ENCODE peak calls at places on chromosomes 7 and 10, in four cellular contexts. T is small intestine, D is breast epithelium, A is transverse colon. Y is an unnamed sample.
A peak's percentile ranks its signal among the peaks of the same experiment; 100 is the strongest.

GRCh38 chr7:38942431-38943051 is 33.5 kb upstream of the VPS41 start:
- DNase-seq in T (no peak), D (no peak), A (no peak), Y (no peak)

GRCh38 chr7:8208661-8209060 is 53.3 kb downstream of the ICA1 start:
- DNase-seq in T (no peak), D (no peak), A (no peak), Y (no peak)

GRCh38 chr7:105975770-105976428 is 12.8 kb downstream of the CDHR3 start:
- DNase-seq in T (peak; percentile 28), D (no peak), A (no peak), Y (no peak)

GRCh38 chr7:36545291-36545690 is 155.6 kb downstream of the ANLN start:
- DNase-seq in T (no peak), D (no peak), A (no peak), Y (peak; percentile 49)

GRCh38 chr10:13882112-13882711 is 295.4 kb downstream of the PRPF18 start:
- DNase-seq in T (no peak), D (peak; percentile 62), A (no peak), Y (no peak)

GRCh38 chr10:95697429-95697828 is 3.7 kb upstream of the TCTN3 start:
- DNase-seq in T (no peak), D (no peak), A (no peak), Y (no peak)

GRCh38 chr7:31083205-31083801 is 31.2 kb downstream of the ADCYAP1R1 start:
- DNase-seq in T (no peak), D (no peak), A (no peak), Y (no peak)

GRCh38 chr7:51187941-51188340 is 128.7 kb downstream of the COBL start:
- DNase-seq in T (no peak), D (no peak), A (no peak), Y (peak; percentile 61)

GRCh38 chr7:95517870-95518269 is 32.1 kb downstream of the ASB4 start:
- DNase-seq in T (no peak), D (no peak), A (no peak), Y (no peak)

GRCh38 chr7:99381664-99382075 is 7.1 kb downstream of the ARPC1B start:
- DNase-seq in T (no peak), D (no peak), A (no peak), Y (no peak)

GRCh38 chr10:131731780-131732630 is 168.8 kb upstream of the PPP2R2D start:
- DNase-seq in T (no peak), D (no peak), A (no peak), Y (no peak)

GRCh38 chr7:62361-63116 is 129.8 kb upstream of the FAM20C start:
- DNase-seq in T (no peak), D (no peak), A (peak; percentile 3), Y (no peak)

GRCh38 chr10:11011436-11011835 is 6.2 kb upstream of the CELF2 start:
- DNase-seq in T (no peak), D (no peak), A (no peak), Y (no peak)
- H3K4me3 ChIP-seq in T (no peak overlapping the region), D (no peak overlapping the region), A (no peak overlapping the region), Y (no peak overlapping the region)

DNA sequence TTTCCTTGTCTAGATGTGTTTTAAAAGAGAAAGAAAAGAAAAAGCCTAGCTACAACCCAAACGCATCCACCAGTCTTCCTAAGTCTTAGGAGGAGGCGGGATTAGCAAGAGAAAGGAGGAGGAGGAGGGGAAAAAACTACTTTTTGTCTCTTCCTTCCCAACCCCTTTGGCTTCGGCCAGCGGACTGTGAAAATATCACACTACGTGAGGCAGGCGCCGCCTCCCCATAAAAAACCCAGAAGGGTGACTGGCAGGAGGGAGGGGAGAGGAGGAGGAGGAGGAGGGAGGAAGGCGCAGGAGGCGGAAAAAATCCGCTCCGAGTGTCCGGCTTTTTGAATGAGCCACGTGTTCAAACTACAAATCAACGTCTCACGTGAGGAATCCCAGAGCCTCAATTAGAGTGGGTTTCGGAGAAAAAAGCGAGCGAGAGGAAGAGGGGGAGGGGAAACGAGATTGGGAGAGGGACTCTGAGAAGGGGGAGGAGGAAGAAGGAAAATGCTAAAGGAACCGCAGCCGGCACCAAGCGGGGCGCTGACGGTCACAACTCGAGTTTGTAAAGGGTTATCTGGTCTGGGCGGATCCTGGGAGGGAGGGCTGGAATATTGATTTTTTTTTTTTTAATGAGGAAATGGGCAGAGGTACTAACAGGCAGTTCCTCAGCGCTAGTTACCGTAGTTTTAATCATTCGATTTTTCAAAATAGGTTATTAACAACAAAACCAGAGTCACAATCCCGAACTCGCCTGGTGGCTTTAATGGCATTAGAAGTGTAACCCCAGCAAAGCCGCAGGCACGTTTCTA is at the start of gene IGF2BP3:
- DNase-seq in T (peak; percentile 35), D (no peak), A (peak; percentile 24), Y (no peak)
- H3K27me3 ChIP-seq in T (peaks cover 14% of the 10 kb centered on the region), D (peaks cover 28% of the 10 kb centered on the region), A (peaks cover 100% of the 10 kb centered on the region), Y (peaks cover 100% of the 10 kb centered on the region)

DNA sequence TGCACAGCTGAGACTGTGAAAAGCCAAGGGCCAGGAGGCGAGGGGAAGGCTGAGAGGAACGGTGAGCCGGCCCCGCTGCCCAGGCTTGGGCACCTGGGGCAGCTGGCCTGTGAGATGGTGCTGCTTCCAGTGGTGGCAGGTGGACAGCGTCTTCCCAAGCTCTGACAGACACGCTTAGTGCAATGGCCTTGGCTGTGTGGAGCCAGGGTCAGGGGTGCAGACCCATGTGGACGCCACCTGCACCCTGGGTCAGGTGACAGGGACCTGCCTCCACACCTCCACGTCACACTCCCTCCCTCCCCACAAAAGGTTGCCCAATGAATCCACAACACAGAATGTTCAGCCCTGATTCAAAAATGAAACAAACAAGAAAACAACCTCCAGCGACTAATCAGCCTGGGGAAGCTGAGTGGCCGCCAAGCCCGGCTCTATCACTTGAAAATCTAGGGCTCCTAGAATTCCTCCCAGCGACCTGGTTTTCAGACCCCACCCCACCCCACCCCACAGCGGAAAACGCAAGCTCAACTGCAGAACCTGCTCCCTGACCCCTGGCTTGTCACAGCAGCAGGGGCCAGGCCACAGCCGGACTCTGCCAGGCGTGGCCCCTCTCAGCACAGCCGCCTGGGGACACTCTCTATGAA is 54.3 kb downstream of the PRKAG2 start:
- DNase-seq in T (peak; percentile 88), D (peak; percentile 24), A (no peak), Y (no peak)
- H3K27ac ChIP-seq in T (peak overlapping the region; percentile 92), D (peak overlapping the region; percentile 36), A (no peak overlapping the region), Y (no peak overlapping the region)

DNA sequence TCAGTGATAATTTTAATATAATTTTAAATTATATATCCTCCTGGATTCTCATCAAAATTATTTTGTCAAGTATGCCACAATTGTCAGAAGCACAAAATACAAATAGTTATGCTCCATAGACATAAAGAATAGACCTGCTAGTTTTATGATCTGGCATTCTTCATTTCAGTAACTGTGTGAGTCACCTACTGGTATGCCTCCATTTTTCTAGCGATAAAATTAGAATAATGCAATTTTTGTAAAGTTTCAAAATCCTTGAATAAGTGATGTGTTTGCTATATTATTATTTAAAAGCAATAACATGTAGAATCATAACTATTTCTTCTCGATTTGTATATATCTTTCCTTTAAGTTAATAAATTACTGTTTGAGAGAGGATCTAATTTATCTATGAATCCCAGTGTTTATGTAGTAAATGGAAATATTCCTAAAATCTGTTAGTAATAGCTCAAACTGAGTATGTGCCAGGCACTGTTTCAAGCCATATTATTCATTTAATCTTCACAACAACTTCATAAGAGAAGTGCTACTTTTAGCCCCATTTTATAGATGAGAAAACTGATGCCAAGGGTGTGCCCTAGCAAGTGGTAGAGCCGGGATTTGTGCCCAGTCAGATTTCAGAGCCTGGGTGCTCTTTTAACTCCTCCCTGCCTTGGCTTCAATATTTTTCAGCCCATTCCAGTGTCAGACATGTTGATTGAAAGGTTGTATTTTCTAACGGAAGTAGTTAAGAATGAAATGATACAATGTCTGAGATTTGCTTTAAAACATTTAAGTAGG is 38.4 kb downstream of the NET1 start:
- DNase-seq in T (no peak), D (no peak), A (no peak), Y (no peak)
- H3K4me3 ChIP-seq in T (no peak overlapping the region), D (peak overlapping the region; percentile 3), A (no peak overlapping the region), Y (no peak overlapping the region)

DNA sequence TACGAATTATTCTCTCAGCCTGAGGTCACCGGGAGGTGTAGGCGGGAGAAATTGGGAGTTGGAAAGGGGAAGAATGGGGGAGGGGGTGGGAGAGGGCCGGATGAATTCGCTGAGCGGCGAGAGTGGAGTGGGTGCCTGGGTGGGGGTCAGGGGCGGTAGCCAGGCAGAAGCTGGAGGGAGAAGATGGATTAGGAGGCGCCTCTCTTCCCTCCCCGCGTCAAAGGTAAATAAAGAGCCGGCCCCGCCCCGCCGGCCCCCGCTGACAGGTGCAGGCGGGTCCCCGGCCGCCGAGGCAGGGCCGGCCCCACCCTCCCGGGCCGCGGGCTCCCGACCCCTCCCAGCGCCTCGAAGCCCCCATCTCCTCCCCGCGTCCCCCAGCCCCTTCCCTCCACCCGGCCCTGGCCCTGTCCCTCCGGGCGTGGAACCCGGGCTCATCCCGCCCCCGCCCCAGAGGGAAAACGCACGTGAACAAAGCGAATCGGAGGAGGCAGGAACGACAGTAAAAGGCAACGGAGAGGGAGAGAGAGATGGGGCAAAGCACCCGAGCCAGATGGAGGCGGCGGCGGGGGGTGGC is 874 bp downstream of the FAM131B start:
- DNase-seq in T (no peak), D (no peak), A (no peak), Y (no peak)
- H3K27me3 ChIP-seq in T (peaks cover 4% of the 10 kb centered on the region), D (no peaks in the 10 kb centered on the region), A (peaks cover 45% of the 10 kb centered on the region), Y (no peaks in the 10 kb centered on the region)

GRCh38 chr7:69791739-69792138 is 193.5 kb downstream of the AUTS2 start:
- DNase-seq in T (no peak), D (no peak), A (no peak), Y (no peak)
- H3K27ac ChIP-seq in T (no peak overlapping the region), D (no peak overlapping the region), A (no peak overlapping the region), Y (no peak overlapping the region)